ENCODE peak calls at places on chromosomes 12 and 14, in five cellular contexts. F is NCI-H510A, L is T-helper 2 cell, M is psoas muscle, I is heart left ventricle. Y is an unnamed sample.

GRCh38 chr14:52918486-52918885 is 32.4 kb downstream of the FERMT2 start:
- DNase-seq in F (no peak), L (no peak), M (no peak), I (no peak), Y (no peak)

GRCh38 chr12:25384038-25384953 is 133.6 kb upstream of the KRAS start:
- DNase-seq in F (no peak), L (no peak), M (no peak), I (no peak), Y (no peak)

GRCh38 chr14:39873793-39874192 is 441.6 kb upstream of the FBXO33 start:
- DNase-seq in F (no peak), L (no peak), M (no peak), I (no peak), Y (no peak)

GRCh38 chr12:3117628-3118027 is 40.4 kb downstream of the TSPAN9 start:
- DNase-seq in F (no peak), L (no peak), M (peak), I (no peak), Y (no peak)

GRCh38 chr14:73014105-73014504 is 12.8 kb downstream of the ZFYVE1 start:
- DNase-seq in F (no peak), L (no peak), M (no peak), I (no peak), Y (no peak)

GRCh38 chr14:91164676-91165075 is 50.8 kb downstream of the DGLUCY start:
- DNase-seq in F (no peak), L (no peak), M (peak), I (peak), Y (no peak)

GRCh38 chr12:108190529-108190928 is 61.4 kb downstream of the WSCD2 start:
- DNase-seq in F (no peak), L (no peak), M (no peak), I (peak), Y (no peak)

GRCh38 chr12:103114296-103115055 is 157.0 kb downstream of the ASCL1 start:
- DNase-seq in F (no peak), L (no peak), M (no peak), I (no peak), Y (no peak)

GRCh38 chr12:118055144-118055557 is 5.8 kb downstream of the WSB2 start:
- DNase-seq in F (no peak), L (peak), M (peak), I (no peak), Y (peak)

GRCh38 chr14:59197695-59198262 is 9.3 kb downstream of the DAAM1 start:
- DNase-seq in F (no peak), L (no peak), M (no peak), I (no peak), Y (no peak)

GRCh38 chr12:124381454-124382207 is 86.7 kb downstream of the RFLNA start:
- DNase-seq in F (no peak), L (no peak), M (peak), I (peak), Y (no peak)

GRCh38 chr14:69487226-69487625 is 2.7 kb downstream of the PLEKHD1 start:
- DNase-seq in F (no peak), L (no peak), M (no peak), I (no peak), Y (no peak)

GRCh38 chr12:48972213-48973021 is 882 bp upstream of the WNT10B start:
- DNase-seq in F (no peak), L (no peak), M (no peak), I (no peak), Y (no peak)

GRCh38 chr12:124420972-124421674 is 126.2 kb downstream of the RFLNA start:
- DNase-seq in F (no peak), L (no peak), M (no peak), I (peak), Y (peak)

GRCh38 chr12:28460420-28461130 is 270.3 kb downstream of the CCDC91 start:
- DNase-seq in F (no peak), L (no peak), M (no peak), I (no peak), Y (no peak)

GRCh38 chr14:79166171-79166570 is 996.0 kb downstream of the NRXN3 start:
- DNase-seq in F (no peak), L (no peak), M (no peak), I (no peak), Y (no peak)

GRCh38 chr14:65552724-65553123 is 140.2 kb downstream of the FUT8 start:
- DNase-seq in F (no peak), L (no peak), M (no peak), I (no peak), Y (no peak)

GRCh38 chr12:81080431-81080983 is 2.6 kb downstream of the ACSS3 start:
- DNase-seq in F (no peak), L (no peak), M (no peak), I (no peak), Y (no peak)

GRCh38 chr12:45168976-45169375 is 46.9 kb upstream of the ANO6 start:
- DNase-seq in F (no peak), L (no peak), M (no peak), I (no peak), Y (no peak)

GRCh38 chr14:96056509-96057422 is 17.6 kb downstream of the C14orf132 start:
- DNase-seq in F (no peak), L (no peak), M (no peak), I (no peak), Y (peak)

GRCh38 chr12:11658796-11659195 is 9.3 kb downstream of the ETV6 start:
- DNase-seq in F (no peak), L (no peak), M (no peak), I (no peak), Y (no peak)

GRCh38 chr14:52551696-52552062 is 626 bp downstream of the TXNDC16 start:
- DNase-seq in F (no peak), L (no peak), M (no peak), I (no peak), Y (peak)

GRCh38 chr12:55830601-55831406 is 1.4 kb upstream of the DNAJC14 start:
- DNase-seq in F (no peak), L (peak), M (peak), I (peak), Y (no peak)

GRCh38 chr12:42590324-42590934 is 883 bp upstream of the PRICKLE1 start:
- DNase-seq in F (no peak), L (no peak), M (peak), I (peak), Y (no peak)

GRCh38 chr12:13945236-13945635 is 36.2 kb downstream of the GRIN2B start:
- DNase-seq in F (no peak), L (no peak), M (no peak), I (no peak), Y (no peak)

GRCh38 chr14:101877766-101878165 is 86.6 kb upstream of the DYNC1H1 start:
- DNase-seq in F (no peak), L (no peak), M (no peak), I (no peak), Y (no peak)

Y was measured in SHP77.